ENCODE peak calls at places on chromosomes 5 and 9, in four cellular contexts. S, P, B and I are unnamed samples.

GRCh38 chr5:13987843-13988464 is 43.5 kb upstream of the DNAH5 start:
- DNase-seq in P (peak; percentile 37), B (peak; percentile 81), S (peak; percentile 45), I (peak; percentile 79)

GRCh38 chr5:149150457-149150856 is 9.2 kb downstream of the ABLIM3 start:
- DNase-seq in P (no peak), S (no peak), B (no peak), I (no peak)

GRCh38 chr9:80692751-80693150 is 996.6 kb downstream of the TLE1 start:
- DNase-seq in P (no peak), B (no peak), S (no peak), I (no peak)

GRCh38 chr5:143341807-143342570 is 61.5 kb downstream of the NR3C1 start:
- DNase-seq in S (no peak), P (no peak), B (no peak), I (peak; percentile 48)

GRCh38 chr9:27151693-27152397 is 42.8 kb downstream of the TEK start:
- DNase-seq in S (no peak), P (no peak), B (no peak), I (no peak)

GRCh38 chr9:129027685-129028191 is 393 bp downstream of the SH3GLB2 start:
- DNase-seq in B (peak; percentile 71), P (peak; percentile 77), S (peak; percentile 78), I (no peak)

GRCh38 chr5:94746731-94747124 is 128.3 kb downstream of the SLF1 start:
- DNase-seq in S (no peak), B (no peak), P (no peak), I (no peak)

GRCh38 chr9:223167-223566 is 8.5 kb downstream of the DOCK8 start:
- DNase-seq in B (no peak), P (no peak), S (no peak), I (no peak)

GRCh38 chr9:106920701-106921283 is 57.8 kb downstream of the ZNF462 start:
- DNase-seq in B (no peak), P (peak; percentile 65), S (peak; percentile 44), I (no peak)

GRCh38 chr5:7391688-7392400 is 4.1 kb upstream of the ADCY2 start:
- DNase-seq in B (no peak), P (no peak), S (peak; percentile 71), I (no peak)

GRCh38 chr9:36341936-36342577 is 58.0 kb downstream of the RNF38 start:
- DNase-seq in P (no peak), B (no peak), S (no peak), I (no peak)

GRCh38 chr9:132879443-132880310 is 979 bp downstream of the SPACA9 start:
- DNase-seq in P (no peak), S (no peak), B (no peak), I (no peak)

GRCh38 chr9:83598487-83598886 is 24.5 kb upstream of the IDNK start:
- DNase-seq in P (no peak), B (no peak), S (no peak), I (no peak)

GRCh38 chr5:172149073-172149472 is 39.0 kb downstream of the STK10 start:
- DNase-seq in P (no peak), S (no peak), B (no peak), I (no peak)

GRCh38 chr5:157148734-157149615 is 6.3 kb upstream of the MED7 start:
- DNase-seq in B (peak; percentile 86), S (peak; percentile 69), P (peak; percentile 72), I (peak; percentile 65)

GRCh38 chr9:136093995-136094881 is 851 bp downstream of the NACC2 start:
- DNase-seq in B (no peak), P (peak; percentile 74), S (peak; percentile 69), I (no peak)

GRCh38 chr9:83965350-83966208 is 14.4 kb downstream of the HNRNPK start:
- DNase-seq in P (no peak), S (no peak), B (peak; percentile 34), I (no peak)

GRCh38 chr5:33850100-33850594 is 41.6 kb downstream of the ADAMTS12 start:
- DNase-seq in P (no peak), B (peak; percentile 48), S (no peak), I (no peak)

GRCh38 chr9:125428060-125428481 is 166.4 kb downstream of the GAPVD1 start:
- DNase-seq in P (no peak), B (peak; percentile 54), S (peak; percentile 36), I (peak; percentile 4)

GRCh38 chr9:126439402-126439765 is 112.8 kb downstream of the MVB12B start:
- DNase-seq in P (no peak), S (no peak), B (no peak), I (no peak)

GRCh38 chr5:103217101-103217500 is 41.5 kb upstream of the MACIR start:
- DNase-seq in P (no peak), B (no peak), S (no peak), I (no peak)

GRCh38 chr5:139747583-139748504 is 47.8 kb upstream of the PSD2 start:
- DNase-seq in P (peak; percentile 43), S (peak; percentile 31), B (peak; percentile 70), I (no peak)

GRCh38 chr9:129141066-129142041 is 30.1 kb downstream of the PTPA start:
- DNase-seq in B (no peak), P (peak; percentile 69), S (peak; percentile 70), I (no peak)

GRCh38 chr9:6441269-6441668 is 28.3 kb downstream of the UHRF2 start:
- DNase-seq in B (no peak), P (no peak), S (no peak), I (no peak)

GRCh38 chr9:8136477-8136876 is 336.9 kb upstream of the DMAC1 start:
- DNase-seq in P (no peak), S (no peak), B (no peak), I (no peak)

GRCh38 chr5:163730206-163730782 is 224.9 kb downstream of the MAT2B start:
- DNase-seq in P (peak; percentile 38), B (peak; percentile 61), S (no peak), I (no peak)

GRCh38 chr9:98101868-98102273 is 17.2 kb downstream of the TRIM14 start:
- DNase-seq in B (peak; percentile 62), S (peak; percentile 45), P (peak; percentile 75), I (no peak)

GRCh38 chr9:127917603-127918002 is 762 bp upstream of the ST6GALNAC4 start:
- DNase-seq in B (no peak), S (no peak), P (peak; percentile 40), I (no peak)

GRCh38 chr5:68383888-68384310 is 168.3 kb downstream of the PIK3R1 start:
- DNase-seq in B (no peak), P (peak; percentile 52), S (no peak), I (no peak)

GRCh38 chr9:764105-764524 is 77.4 kb upstream of the DMRT1 start:
- DNase-seq in S (peak; percentile 71), P (peak; percentile 76), B (peak; percentile 94), I (peak; percentile 22)

GRCh38 chr9:136124976-136125692 is 6.5 kb upstream of the TMEM250 start:
- DNase-seq in S (no peak), B (no peak), P (no peak), I (no peak)

GRCh38 chr5:14160116-14160515 is 17.0 kb downstream of the TRIO start:
- DNase-seq in P (no peak), S (no peak), B (no peak), I (no peak)

DNA sequence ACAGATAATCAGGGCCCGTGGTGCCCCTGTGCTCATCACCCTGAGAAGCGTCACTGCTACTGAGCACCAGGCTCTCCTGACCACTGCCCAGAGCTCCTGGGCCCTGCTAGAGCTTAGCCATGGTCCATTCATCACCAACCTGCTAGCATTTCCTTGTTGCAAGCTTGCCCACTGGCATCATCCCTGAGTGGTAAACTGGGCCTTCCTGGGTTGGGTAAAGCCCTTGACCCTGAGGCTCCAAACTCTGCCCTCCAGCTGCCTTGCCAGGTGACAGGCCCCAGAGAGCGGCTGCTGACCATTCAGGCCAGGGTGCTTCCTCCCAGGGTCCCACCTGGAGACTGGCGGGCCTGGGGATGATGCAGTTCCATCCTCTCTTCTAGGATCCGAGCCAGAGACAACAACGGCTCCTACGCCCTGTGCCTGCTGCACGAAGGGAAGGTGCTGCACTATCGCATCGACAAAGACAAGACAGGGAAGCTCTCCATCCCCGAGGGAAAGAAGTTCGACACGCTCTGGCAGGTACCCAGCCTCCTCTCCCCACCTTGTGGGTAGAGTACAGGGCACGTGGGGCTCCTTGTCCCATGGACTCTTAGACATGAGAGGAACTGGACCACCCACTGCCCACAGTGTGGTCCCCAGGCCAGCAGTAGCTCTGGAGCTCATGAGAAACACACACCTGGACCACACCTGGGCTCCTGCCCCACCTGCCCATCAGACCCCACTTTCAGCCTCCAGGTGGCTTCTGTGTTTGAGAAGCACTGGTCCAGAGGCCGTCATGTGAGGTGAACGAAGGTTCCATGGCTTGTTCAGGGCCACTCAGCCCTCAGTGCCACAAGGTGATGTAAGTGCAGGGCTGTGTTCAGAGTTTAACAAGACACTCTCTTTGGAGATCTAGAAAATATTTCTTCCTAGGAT is 60.5 kb downstream of the SYK start:
- DNase-seq in S (no peak), B (no peak), P (no peak), I (no peak)
- TF ChIP-seq POLR2AphosphoS5 in S (no peak), B (no peak), P (no peak), I (no peak)

DNA sequence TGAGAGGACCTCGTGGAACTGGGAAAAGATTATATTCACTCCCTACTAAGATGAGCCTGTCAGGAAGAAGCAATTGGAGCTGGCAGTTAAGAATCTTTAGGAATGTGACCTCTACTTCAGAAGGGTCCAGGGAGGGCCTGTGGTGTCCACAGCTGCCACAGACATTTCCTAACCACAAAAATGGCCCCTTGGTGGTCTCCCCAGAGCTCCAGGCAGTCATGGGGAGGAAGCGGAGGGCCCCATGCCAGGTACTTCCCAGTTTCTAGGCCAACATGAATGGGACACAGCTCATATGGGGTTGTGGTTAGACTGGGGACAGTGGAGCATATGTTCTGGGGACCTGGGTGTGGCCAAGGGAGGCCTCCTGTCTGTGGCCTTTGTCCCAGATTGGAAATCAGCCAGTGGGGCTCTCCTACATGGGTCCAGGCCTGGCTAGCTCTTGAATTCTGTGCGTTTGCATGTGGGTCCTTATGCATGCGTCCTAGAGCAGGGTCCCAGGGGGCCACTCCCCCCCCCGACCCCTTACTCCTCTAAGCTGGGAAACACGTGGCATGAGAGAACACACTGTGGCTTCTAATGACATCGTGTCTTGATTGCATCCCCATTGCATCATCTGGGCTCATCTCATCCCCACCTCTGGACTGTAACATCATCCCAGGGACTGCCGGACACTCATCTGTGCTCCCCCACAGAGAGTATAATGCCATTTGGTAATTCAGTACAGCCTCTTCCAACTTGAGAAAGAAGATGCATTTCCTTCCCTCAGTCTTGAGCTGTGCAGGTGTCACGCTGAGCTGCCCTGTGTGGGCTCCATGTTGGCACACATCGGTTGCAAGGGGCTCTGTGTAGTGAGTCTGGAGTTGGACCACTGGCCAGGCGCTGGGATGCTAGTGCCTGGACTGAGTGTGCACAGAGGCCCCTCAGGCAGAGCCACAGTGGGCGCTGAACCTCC is 31.3 kb downstream of the IRF1 start:
- DNase-seq in P (peak; percentile 60), B (no peak), S (peak; percentile 49), I (no peak)
- TF ChIP-seq POLR2AphosphoS5 in P (no peak), B (no peak), S (no peak), I (no peak)

GRCh38 chr5:997711-998110 is 10.9 kb upstream of the NKD2 start:
- DNase-seq in P (no peak), S (no peak), B (no peak), I (no peak)

GRCh38 chr5:998975-999501 is 9.6 kb upstream of the NKD2 start:
- DNase-seq in P (peak; percentile 11), B (no peak), S (peak; percentile 27), I (no peak)

GRCh38 chr5:995318-995717 is 13.3 kb upstream of the NKD2 start:
- DNase-seq in B (no peak), S (peak; percentile 23), P (no peak), I (no peak)

GRCh38 chr5:998276-998974 is 10.2 kb upstream of the NKD2 start:
- DNase-seq in B (no peak), P (no peak), S (peak; percentile 13), I (no peak)

GRCh38 chr5:997001-997474 is 11.6 kb upstream of the NKD2 start:
- DNase-seq in S (no peak), B (peak; percentile 56), P (peak; percentile 25), I (no peak)
- TF ChIP-seq POLR2AphosphoS5 in S (no peak), B (no peak), P (no peak), I (no peak)

GRCh38 chr5:16727937-16728336 is 111.1 kb upstream of the RETREG1 start:
- DNase-seq in B (no peak), P (peak; percentile 47), S (peak; percentile 79), I (no peak)
- TF ChIP-seq POLR2AphosphoS5 in B (no peak), P (no peak), S (peak; percentile 52), I (no peak)